ENCODE peak calls at places on chromosomes 1 and 21, in ten cellular contexts. One of them, this sample, is unnamed.

GRCh38 chr1:234362558-234362957 is 10.7 kb upstream of the COA6 start:
- DNase-seq in K562: no peak
- DNase-seq in A549: no peak
- DNase-seq in ovary: no peak
- DNase-seq in stomach: no peak
- DNase-seq in transverse colon: no peak
- DNase-seq in sigmoid colon: no peak
- DNase-seq in HepG2: no peak
- DNase-seq in suprapubic skin: no peak
- DNase-seq in H1: no peak
- DNase-seq in this sample: no peak

GRCh38 chr1:206074839-206075238 is 21.9 kb downstream of the RHEX start:
- DNase-seq in K562: peak
- DNase-seq in A549: no peak
- DNase-seq in ovary: no peak
- DNase-seq in stomach: no peak
- DNase-seq in transverse colon: no peak
- DNase-seq in sigmoid colon: no peak
- DNase-seq in HepG2: no peak
- DNase-seq in suprapubic skin: no peak
- DNase-seq in H1: no peak
- DNase-seq in this sample: no peak

GRCh38 chr1:84497631-84498278 is 8.4 kb upstream of the SPATA1 start:
- DNase-seq in K562: no peak
- DNase-seq in A549: no peak
- DNase-seq in ovary: no peak
- DNase-seq in stomach: no peak
- DNase-seq in transverse colon: no peak
- DNase-seq in sigmoid colon: no peak
- DNase-seq in HepG2: no peak
- DNase-seq in suprapubic skin: no peak
- DNase-seq in H1: no peak
- DNase-seq in this sample: no peak

GRCh38 chr1:65541161-65541560 is 120.7 kb downstream of the LEPR start:
- DNase-seq in K562: no peak
- DNase-seq in A549: no peak
- DNase-seq in ovary: no peak
- DNase-seq in stomach: no peak
- DNase-seq in transverse colon: no peak
- DNase-seq in sigmoid colon: no peak
- DNase-seq in HepG2: no peak
- DNase-seq in suprapubic skin: no peak
- DNase-seq in H1: no peak
- DNase-seq in this sample: no peak

GRCh38 chr21:34603710-34604057 is 11.2 kb downstream of the RCAN1 start:
- DNase-seq in K562: no peak
- DNase-seq in A549: no peak
- DNase-seq in ovary: no peak
- DNase-seq in stomach: no peak
- DNase-seq in transverse colon: no peak
- DNase-seq in sigmoid colon: no peak
- DNase-seq in HepG2: no peak
- DNase-seq in suprapubic skin: no peak
- DNase-seq in H1: no peak
- DNase-seq in this sample: no peak

GRCh38 chr1:228404107-228404720 is 2.4 kb downstream of the TRIM11 start:
- DNase-seq in K562: no peak
- DNase-seq in A549: no peak
- DNase-seq in ovary: no peak
- DNase-seq in stomach: no peak
- DNase-seq in transverse colon: no peak
- DNase-seq in sigmoid colon: no peak
- DNase-seq in HepG2: no peak
- DNase-seq in suprapubic skin: no peak
- DNase-seq in H1: no peak
- DNase-seq in this sample: no peak

GRCh38 chr1:66730462-66730861 is 21.8 kb upstream of the DYNLT5 start:
- DNase-seq in K562: no peak
- DNase-seq in A549: no peak
- DNase-seq in ovary: no peak
- DNase-seq in stomach: no peak
- DNase-seq in transverse colon: no peak
- DNase-seq in sigmoid colon: no peak
- DNase-seq in HepG2: no peak
- DNase-seq in suprapubic skin: no peak
- DNase-seq in H1: no peak
- DNase-seq in this sample: no peak

GRCh38 chr1:17579951-17580939 is 40.7 kb downstream of the ARHGEF10L start:
- DNase-seq in K562: no peak
- DNase-seq in A549: peak
- DNase-seq in ovary: no peak
- DNase-seq in stomach: peak
- DNase-seq in transverse colon: peak
- DNase-seq in sigmoid colon: no peak
- DNase-seq in HepG2: peak
- DNase-seq in suprapubic skin: no peak
- DNase-seq in H1: no peak
- DNase-seq in this sample: no peak

GRCh38 chr1:245007686-245008085 is 143.3 kb upstream of the HNRNPU start:
- DNase-seq in K562: no peak
- DNase-seq in A549: no peak
- DNase-seq in ovary: peak
- DNase-seq in stomach: no peak
- DNase-seq in transverse colon: no peak
- DNase-seq in sigmoid colon: no peak
- DNase-seq in HepG2: no peak
- DNase-seq in suprapubic skin: no peak
- DNase-seq in H1: no peak
- DNase-seq in this sample: no peak

GRCh38 chr1:91555074-91555730 is 54.6 kb downstream of the CDC7 start:
- DNase-seq in K562: no peak
- DNase-seq in A549: no peak
- DNase-seq in ovary: no peak
- DNase-seq in stomach: no peak
- DNase-seq in transverse colon: no peak
- DNase-seq in sigmoid colon: no peak
- DNase-seq in HepG2: no peak
- DNase-seq in suprapubic skin: no peak
- DNase-seq in H1: peak
- DNase-seq in this sample: no peak

GRCh38 chr1:109788695-109789521 is 25.2 kb upstream of the EPS8L3 start:
- DNase-seq in K562: peak
- DNase-seq in A549: peak
- DNase-seq in ovary: peak
- DNase-seq in stomach: peak
- DNase-seq in transverse colon: peak
- DNase-seq in sigmoid colon: peak
- DNase-seq in HepG2: peak
- DNase-seq in suprapubic skin: peak
- DNase-seq in H1: peak
- DNase-seq in this sample: no peak
- TF ChIP-seq EP300 in K562: no peak
- TF ChIP-seq EP300 in A549: no peak
- TF ChIP-seq EP300 in ovary: no peak
- TF ChIP-seq EP300 in stomach: no peak
- TF ChIP-seq EP300 in transverse colon: no peak
- TF ChIP-seq EP300 in sigmoid colon: no peak
- TF ChIP-seq EP300 in HepG2: no peak
- TF ChIP-seq EP300 in suprapubic skin: no peak
- TF ChIP-seq EP300 in H1: no peak
- TF ChIP-seq EP300 in this sample: no peak

DNA sequence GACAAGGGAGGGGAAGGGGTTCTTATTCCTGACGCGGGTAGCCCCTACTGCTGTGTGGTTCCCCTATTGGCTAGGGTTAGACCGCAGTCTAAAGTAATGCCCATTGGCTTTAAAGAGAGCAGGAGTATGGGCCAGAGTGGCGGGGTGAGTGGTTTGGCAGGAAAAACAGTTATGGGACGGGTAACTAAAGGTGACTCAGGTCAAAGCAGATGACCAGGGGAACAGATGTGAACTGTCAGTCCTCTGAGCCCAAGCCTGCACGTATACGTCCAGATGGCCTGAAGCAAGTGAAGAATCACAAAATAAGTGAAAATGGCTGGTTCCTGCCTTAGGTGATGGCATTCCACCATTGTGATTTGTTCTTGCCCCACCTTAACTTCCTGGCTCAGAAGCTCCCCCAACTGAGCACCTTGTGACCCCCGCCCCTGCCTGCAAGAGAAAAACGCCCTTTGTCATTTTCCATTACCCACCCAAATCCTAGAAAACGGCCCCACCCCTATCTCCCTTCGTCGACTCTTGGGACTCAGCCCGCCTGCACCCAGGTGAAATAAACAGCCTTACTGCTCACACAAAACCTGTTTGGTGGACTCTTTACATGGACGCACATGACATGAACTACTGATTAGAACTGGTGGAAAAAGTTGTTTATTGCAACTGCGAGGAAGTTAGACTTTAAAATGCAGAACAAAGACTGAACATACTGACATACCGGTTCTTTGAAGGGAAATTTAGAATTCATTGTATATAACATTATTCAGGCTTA is 758 bp upstream of the ATAD3B start:
- DNase-seq in K562: no peak
- DNase-seq in A549: no peak
- DNase-seq in ovary: no peak
- DNase-seq in stomach: no peak
- DNase-seq in transverse colon: peak
- DNase-seq in sigmoid colon: no peak
- DNase-seq in HepG2: no peak
- DNase-seq in suprapubic skin: no peak
- DNase-seq in H1: peak
- DNase-seq in this sample: no peak
- TF ChIP-seq EP300 in K562: no peak
- TF ChIP-seq EP300 in A549: no peak
- TF ChIP-seq EP300 in ovary: no peak
- TF ChIP-seq EP300 in stomach: no peak
- TF ChIP-seq EP300 in transverse colon: no peak
- TF ChIP-seq EP300 in sigmoid colon: no peak
- TF ChIP-seq EP300 in HepG2: no peak
- TF ChIP-seq EP300 in suprapubic skin: no peak
- TF ChIP-seq EP300 in H1: no peak
- TF ChIP-seq EP300 in this sample: no peak

GRCh38 chr21:46120301-46121285 is 22.7 kb downstream of the COL6A2 start:
- DNase-seq in K562: no peak
- DNase-seq in A549: no peak
- DNase-seq in ovary: peak
- DNase-seq in stomach: no peak
- DNase-seq in transverse colon: no peak
- DNase-seq in sigmoid colon: peak
- DNase-seq in HepG2: no peak
- DNase-seq in suprapubic skin: peak
- DNase-seq in H1: no peak
- DNase-seq in this sample: no peak

GRCh38 chr21:46122758-46123683 is 25.1 kb downstream of the COL6A2 start:
- DNase-seq in K562: no peak
- DNase-seq in A549: no peak
- DNase-seq in ovary: peak
- DNase-seq in stomach: no peak
- DNase-seq in transverse colon: peak
- DNase-seq in sigmoid colon: peak
- DNase-seq in HepG2: no peak
- DNase-seq in suprapubic skin: no peak
- DNase-seq in H1: no peak
- DNase-seq in this sample: no peak

GRCh38 chr21:46119565-46120271 is 21.8 kb downstream of the COL6A2 start:
- DNase-seq in K562: no peak
- DNase-seq in A549: no peak
- DNase-seq in ovary: no peak
- DNase-seq in stomach: no peak
- DNase-seq in transverse colon: peak
- DNase-seq in sigmoid colon: peak
- DNase-seq in HepG2: no peak
- DNase-seq in suprapubic skin: peak
- DNase-seq in H1: no peak
- DNase-seq in this sample: peak

GRCh38 chr21:46122241-46122671 is 24.3 kb downstream of the COL6A2 start:
- DNase-seq in K562: no peak
- DNase-seq in A549: peak
- DNase-seq in ovary: peak
- DNase-seq in stomach: peak
- DNase-seq in transverse colon: peak
- DNase-seq in sigmoid colon: peak
- DNase-seq in HepG2: no peak
- DNase-seq in suprapubic skin: no peak
- DNase-seq in H1: no peak
- DNase-seq in this sample: no peak

GRCh38 chr21:46121286-46122221 is 23.6 kb downstream of the COL6A2 start:
- DNase-seq in K562: no peak
- DNase-seq in A549: no peak
- DNase-seq in ovary: peak
- DNase-seq in stomach: peak
- DNase-seq in transverse colon: peak
- DNase-seq in sigmoid colon: peak
- DNase-seq in HepG2: no peak
- DNase-seq in suprapubic skin: peak
- DNase-seq in H1: peak
- DNase-seq in this sample: peak
- TF ChIP-seq EP300 in K562: no peak
- TF ChIP-seq EP300 in A549: no peak
- TF ChIP-seq EP300 in ovary: no peak
- TF ChIP-seq EP300 in stomach: no peak
- TF ChIP-seq EP300 in transverse colon: no peak
- TF ChIP-seq EP300 in sigmoid colon: no peak
- TF ChIP-seq EP300 in HepG2: no peak
- TF ChIP-seq EP300 in suprapubic skin: no peak
- TF ChIP-seq EP300 in H1: no peak
- TF ChIP-seq EP300 in this sample: no peak

GRCh38 chr1:173044656-173045055 is 6.1 kb downstream of the TNFSF18 start:
- DNase-seq in K562: no peak
- DNase-seq in A549: no peak
- DNase-seq in ovary: no peak
- DNase-seq in stomach: no peak
- DNase-seq in transverse colon: no peak
- DNase-seq in sigmoid colon: no peak
- DNase-seq in HepG2: no peak
- DNase-seq in suprapubic skin: no peak
- DNase-seq in H1: no peak
- DNase-seq in this sample: no peak

GRCh38 chr1:173052681-173053196 is 2.0 kb upstream of the TNFSF18 start:
- DNase-seq in K562: no peak
- DNase-seq in A549: no peak
- DNase-seq in ovary: no peak
- DNase-seq in stomach: no peak
- DNase-seq in transverse colon: no peak
- DNase-seq in sigmoid colon: no peak
- DNase-seq in HepG2: no peak
- DNase-seq in suprapubic skin: no peak
- DNase-seq in H1: no peak
- DNase-seq in this sample: no peak

GRCh38 chr1:173049327-173049639 is 1.5 kb downstream of the TNFSF18 start:
- DNase-seq in K562: no peak
- DNase-seq in A549: no peak
- DNase-seq in ovary: no peak
- DNase-seq in stomach: no peak
- DNase-seq in transverse colon: no peak
- DNase-seq in sigmoid colon: no peak
- DNase-seq in HepG2: no peak
- DNase-seq in suprapubic skin: no peak
- DNase-seq in H1: no peak
- DNase-seq in this sample: no peak

GRCh38 chr1:173050865-173051264 is at the start of gene TNFSF18:
- DNase-seq in K562: no peak
- DNase-seq in A549: no peak
- DNase-seq in ovary: no peak
- DNase-seq in stomach: no peak
- DNase-seq in transverse colon: no peak
- DNase-seq in sigmoid colon: no peak
- DNase-seq in HepG2: no peak
- DNase-seq in suprapubic skin: no peak
- DNase-seq in H1: no peak
- DNase-seq in this sample: peak

GRCh38 chr1:173048629-173049326 is 2.0 kb downstream of the TNFSF18 start:
- DNase-seq in K562: no peak
- DNase-seq in A549: no peak
- DNase-seq in ovary: no peak
- DNase-seq in stomach: no peak
- DNase-seq in transverse colon: no peak
- DNase-seq in sigmoid colon: no peak
- DNase-seq in HepG2: no peak
- DNase-seq in suprapubic skin: no peak
- DNase-seq in H1: no peak
- DNase-seq in this sample: no peak
- TF ChIP-seq EP300 in K562: no peak
- TF ChIP-seq EP300 in A549: no peak
- TF ChIP-seq EP300 in ovary: no peak
- TF ChIP-seq EP300 in stomach: no peak
- TF ChIP-seq EP300 in transverse colon: no peak
- TF ChIP-seq EP300 in sigmoid colon: no peak
- TF ChIP-seq EP300 in HepG2: no peak
- TF ChIP-seq EP300 in suprapubic skin: no peak
- TF ChIP-seq EP300 in H1: no peak
- TF ChIP-seq EP300 in this sample: no peak